ENCODE peak calls at places on chromosomes 7 and 10, in four cellular contexts. C is GDM1, T is T-cell, X is AG20443. Z is an unnamed sample.

GRCh38 chr10:50516161-50516560 is 107.6 kb downstream of the SGMS1 start:
- DNase-seq in C (no peak), T (no peak), X (no peak), Z (no peak)

GRCh38 chr7:15561840-15562239 is at the start of gene AGMO:
- DNase-seq in C (no peak), T (no peak), X (no peak), Z (no peak)

GRCh38 chr7:40717242-40717641 is 582.4 kb downstream of the SUGCT start:
- DNase-seq in C (peak; percentile 72), T (no peak), X (peak; percentile 66), Z (no peak)

GRCh38 chr10:111081595-111081994 is 4.8 kb downstream of the ADRA2A start:
- DNase-seq in C (no peak), T (no peak), X (no peak), Z (no peak)

GRCh38 chr7:77330169-77330882 is 85.8 kb downstream of the GSAP start:
- DNase-seq in C (peak; percentile 80), T (peak; percentile 6), X (no peak), Z (no peak)

GRCh38 chr7:151875862-151876111 is 1.1 kb downstream of the PRKAG2 start:
- DNase-seq in C (no peak), T (no peak), X (no peak), Z (no peak)

GRCh38 chr7:118053353-118053752 is 130.6 kb upstream of the LSM8 start:
- DNase-seq in C (no peak), T (no peak), X (no peak), Z (no peak)

GRCh38 chr7:155289107-155289506 is 8.6 kb upstream of the INSIG1 start:
- DNase-seq in C (no peak), T (no peak), X (no peak), Z (no peak)

GRCh38 chr7:75992083-75992755 is 2.2 kb downstream of the TMEM120A start:
- DNase-seq in C (no peak), T (no peak), X (no peak), Z (no peak)

GRCh38 chr10:64115913-64116643 is 594.9 kb downstream of the REEP3 start:
- DNase-seq in C (no peak), T (no peak), X (peak; percentile 11), Z (no peak)

GRCh38 chr10:13412894-13413293 is 64.8 kb upstream of the SEPHS1 start:
- DNase-seq in C (no peak), T (no peak), X (no peak), Z (no peak)

GRCh38 chr10:53749439-53749838 is 976.9 kb upstream of the MBL2 start:
- DNase-seq in C (no peak), T (no peak), X (no peak), Z (no peak)

GRCh38 chr10:6958254-6958653 is 378.2 kb upstream of the PRKCQ start:
- DNase-seq in C (peak; percentile 67), T (peak; percentile 3), X (no peak), Z (no peak)

GRCh38 chr10:109987413-109987812 is 20.4 kb upstream of the ADD3 start:
- DNase-seq in C (no peak), T (no peak), X (peak; percentile 81), Z (no peak)

GRCh38 chr10:97297556-97298222 is 5.3 kb upstream of the ARHGAP19 start:
- DNase-seq in C (no peak), T (no peak), X (no peak), Z (no peak)

GRCh38 chr7:123645516-123645915 is 10.2 kb upstream of the LMOD2 start:
- DNase-seq in C (no peak), T (no peak), X (no peak), Z (no peak)

GRCh38 chr10:34995925-34996324 is 94.2 kb downstream of the CUL2 start:
- DNase-seq in C (no peak), T (no peak), X (no peak), Z (no peak)

GRCh38 chr7:96388166-96388565 is 66.3 kb upstream of the SLC25A13 start:
- DNase-seq in C (no peak), T (no peak), X (no peak), Z (no peak)

GRCh38 chr7:119172043-119172442 is 947.5 kb downstream of the ANKRD7 start:
- DNase-seq in C (no peak), T (no peak), X (no peak), Z (no peak)

GRCh38 chr10:77566228-77566627 is 71.4 kb downstream of the KCNMA1 start:
- DNase-seq in C (no peak), T (no peak), X (peak; percentile 56), Z (no peak)

GRCh38 chr7:157895520-157896375 is 558.9 kb downstream of the DNAJB6 start:
- DNase-seq in C (no peak), T (no peak), X (no peak), Z (no peak)